ENCODE peak calls at places on chromosomes 11 and 22, in four cellular contexts. One of them, this sample, is unnamed.

GRCh38 chr11:94727766-94728165 is 40.4 kb upstream of the AMOTL1 start:
- DNase-seq in HL-60: no peak
- DNase-seq in K562: no peak
- DNase-seq in GM12878: no peak
- DNase-seq in this sample: no peak

GRCh38 chr11:108210441-108210840 is 12.0 kb downstream of the NPAT start:
- DNase-seq in HL-60: no peak
- DNase-seq in K562: no peak
- DNase-seq in GM12878: no peak
- DNase-seq in this sample: no peak

GRCh38 chr22:38335077-38335476 is 17.8 kb upstream of the CSNK1E start:
- DNase-seq in HL-60: no peak
- DNase-seq in K562: no peak
- DNase-seq in GM12878: no peak
- DNase-seq in this sample: no peak

GRCh38 chr11:112874959-112875358 is 86.3 kb upstream of the NCAM1 start:
- DNase-seq in HL-60: no peak
- DNase-seq in K562: no peak
- DNase-seq in GM12878: no peak
- DNase-seq in this sample: no peak

GRCh38 chr22:49308300-49308699 is 519.4 kb downstream of the BRD1 start:
- DNase-seq in HL-60: no peak
- DNase-seq in K562: no peak
- DNase-seq in GM12878: no peak
- DNase-seq in this sample: no peak

GRCh38 chr11:73729594-73730206 is 31.2 kb downstream of the RAB6A start:
- DNase-seq in HL-60: peak
- DNase-seq in K562: peak
- DNase-seq in GM12878: no peak
- DNase-seq in this sample: no peak

GRCh38 chr11:11422291-11423128 is 69.5 kb upstream of the CSNK2A3 start:
- DNase-seq in HL-60: no peak
- DNase-seq in K562: no peak
- DNase-seq in GM12878: no peak
- DNase-seq in this sample: no peak

GRCh38 chr11:116078101-116078561 is 573.9 kb upstream of the CADM1 start:
- DNase-seq in HL-60: no peak
- DNase-seq in K562: no peak
- DNase-seq in GM12878: no peak
- DNase-seq in this sample: no peak

GRCh38 chr22:42868751-42869251 is 11.7 kb upstream of the ARFGAP3 start:
- DNase-seq in HL-60: no peak
- DNase-seq in K562: no peak
- DNase-seq in GM12878: no peak
- DNase-seq in this sample: no peak

GRCh38 chr11:129286813-129287212 is 88.8 kb upstream of the BARX2 start:
- DNase-seq in HL-60: no peak
- DNase-seq in K562: no peak
- DNase-seq in GM12878: no peak
- DNase-seq in this sample: no peak

GRCh38 chr11:135033545-135033944 is 621.5 kb upstream of the B3GAT1 start:
- DNase-seq in HL-60: no peak
- DNase-seq in K562: no peak
- DNase-seq in GM12878: no peak
- DNase-seq in this sample: no peak

GRCh38 chr11:121814962-121815361 is 301.1 kb downstream of the BLID start:
- DNase-seq in HL-60: no peak
- DNase-seq in K562: no peak
- DNase-seq in GM12878: no peak
- DNase-seq in this sample: no peak

GRCh38 chr11:108647701-108648527 is 17.0 kb upstream of the DDX10 start:
- DNase-seq in HL-60: peak
- DNase-seq in K562: peak
- DNase-seq in GM12878: no peak
- DNase-seq in this sample: no peak

GRCh38 chr11:120810251-120810650 is 213.7 kb upstream of the TBCEL start:
- DNase-seq in HL-60: no peak
- DNase-seq in K562: no peak
- DNase-seq in GM12878: no peak
- DNase-seq in this sample: no peak

GRCh38 chr22:37201066-37201820 is 11.0 kb downstream of the SSTR3 start:
- DNase-seq in HL-60: no peak
- DNase-seq in K562: no peak
- DNase-seq in GM12878: no peak
- DNase-seq in this sample: no peak

GRCh38 chr11:125110996-125111340 is 458 bp downstream of the TMEM218 start:
- DNase-seq in HL-60: peak
- DNase-seq in K562: peak
- DNase-seq in GM12878: no peak
- DNase-seq in this sample: no peak

GRCh38 chr11:87301785-87302540 is 264.2 kb downstream of the TMEM135 start:
- DNase-seq in HL-60: no peak
- DNase-seq in K562: no peak
- DNase-seq in GM12878: no peak
- DNase-seq in this sample: no peak

GRCh38 chr22:33821290-33821689 is 99.0 kb downstream of the LARGE1 start:
- DNase-seq in HL-60: no peak
- DNase-seq in K562: no peak
- DNase-seq in GM12878: no peak
- DNase-seq in this sample: no peak

GRCh38 chr22:31133911-31134310 is 6.4 kb downstream of the PLA2G3 start:
- DNase-seq in HL-60: no peak
- DNase-seq in K562: no peak
- DNase-seq in GM12878: no peak
- DNase-seq in this sample: no peak

GRCh38 chr11:24697722-24698121 is 200.9 kb downstream of the LUZP2 start:
- DNase-seq in HL-60: no peak
- DNase-seq in K562: no peak
- DNase-seq in GM12878: no peak
- DNase-seq in this sample: no peak

GRCh38 chr11:64238076-64238475 is 2.8 kb upstream of the FKBP2 start:
- DNase-seq in HL-60: peak
- DNase-seq in K562: no peak
- DNase-seq in GM12878: no peak
- DNase-seq in this sample: no peak

GRCh38 chr22:29964777-29965176 is 81.8 kb downstream of the MTMR3 start:
- DNase-seq in HL-60: peak
- DNase-seq in K562: no peak
- DNase-seq in GM12878: no peak
- DNase-seq in this sample: no peak

GRCh38 chr11:128956401-128957203 is 13.9 kb upstream of the TP53AIP1 start:
- DNase-seq in HL-60: peak
- DNase-seq in K562: peak
- DNase-seq in GM12878: peak
- DNase-seq in this sample: no peak

GRCh38 chr22:23904855-23905254 is 10.7 kb downstream of the MIF start:
- DNase-seq in HL-60: peak
- DNase-seq in K562: no peak
- DNase-seq in GM12878: no peak
- DNase-seq in this sample: no peak

GRCh38 chr11:75733346-75734107 is 15.9 kb downstream of the MOGAT2 start:
- DNase-seq in HL-60: no peak
- DNase-seq in K562: no peak
- DNase-seq in GM12878: no peak
- DNase-seq in this sample: no peak

GRCh38 chr11:133403900-133404299 is 128.4 kb downstream of the OPCML start:
- DNase-seq in HL-60: no peak
- DNase-seq in K562: peak
- DNase-seq in GM12878: no peak
- DNase-seq in this sample: no peak

GRCh38 chr11:1049431-1049891 is 12.9 kb upstream of the MUC6 start:
- DNase-seq in HL-60: peak
- DNase-seq in K562: no peak
- DNase-seq in GM12878: no peak
- DNase-seq in this sample: no peak

GRCh38 chr22:47605441-47605840 is 843.0 kb downstream of the TBC1D22A start:
- DNase-seq in HL-60: no peak
- DNase-seq in K562: no peak
- DNase-seq in GM12878: no peak
- DNase-seq in this sample: no peak

GRCh38 chr11:11171285-11171684 is 181.8 kb downstream of the CSNK2A3 start:
- DNase-seq in HL-60: no peak
- DNase-seq in K562: no peak
- DNase-seq in GM12878: no peak
- DNase-seq in this sample: no peak

GRCh38 chr11:16223558-16223957 is 132.8 kb downstream of the SOX6 start:
- DNase-seq in HL-60: no peak
- DNase-seq in K562: no peak
- DNase-seq in GM12878: no peak
- DNase-seq in this sample: no peak

GRCh38 chr22:23385301-23386244 is 194.5 kb downstream of the IGLL1 start:
- DNase-seq in HL-60: peak
- DNase-seq in K562: peak
- DNase-seq in GM12878: peak
- DNase-seq in this sample: peak

GRCh38 chr11:68314886-68315580 is 2.6 kb downstream of the LRP5 start:
- DNase-seq in HL-60: no peak
- DNase-seq in K562: peak
- DNase-seq in GM12878: no peak
- DNase-seq in this sample: no peak
- TF ChIP-seq SPI1 in HL-60: no peak
- TF ChIP-seq SPI1 in K562: no peak
- TF ChIP-seq SPI1 in GM12878: no peak
- TF ChIP-seq SPI1 in this sample: no peak

DNA sequence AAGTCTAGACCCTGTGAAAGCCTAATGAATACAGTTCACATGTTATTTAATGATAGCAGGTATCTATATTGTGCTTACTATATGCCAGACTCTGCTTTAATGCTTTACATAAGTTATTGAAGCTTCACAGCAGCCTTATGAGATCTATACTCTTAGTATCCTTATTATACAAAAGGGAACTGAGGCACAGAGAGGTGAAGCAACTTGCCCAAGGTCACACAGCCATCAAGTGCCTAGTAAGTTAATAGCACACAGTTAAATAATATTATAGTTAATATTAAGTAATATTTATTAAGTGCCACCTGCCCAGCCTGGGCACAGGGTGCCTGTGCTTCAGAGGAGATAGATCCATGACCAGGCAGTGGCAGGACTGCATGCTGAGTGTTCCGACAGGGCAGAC is 78.1 kb downstream of the TP53I11 start:
- DNase-seq in HL-60: no peak
- DNase-seq in K562: no peak
- DNase-seq in GM12878: no peak
- DNase-seq in this sample: no peak
- TF ChIP-seq SPI1 in HL-60: no peak
- TF ChIP-seq SPI1 in K562: no peak
- TF ChIP-seq SPI1 in GM12878: no peak
- TF ChIP-seq SPI1 in this sample: no peak

GRCh38 chr11:17572791-17573460 is 25.9 kb downstream of the OTOG start:
- DNase-seq in HL-60: no peak
- DNase-seq in K562: no peak
- DNase-seq in GM12878: no peak
- DNase-seq in this sample: no peak
- TF ChIP-seq SPI1 in HL-60: no peak
- TF ChIP-seq SPI1 in K562: no peak
- TF ChIP-seq SPI1 in GM12878: no peak
- TF ChIP-seq SPI1 in this sample: no peak

GRCh38 chr11:12691473-12691872 is 17.3 kb downstream of the TEAD1 start:
- DNase-seq in HL-60: no peak
- DNase-seq in K562: no peak
- DNase-seq in GM12878: no peak
- DNase-seq in this sample: no peak
- TF ChIP-seq SPI1 in HL-60: no peak
- TF ChIP-seq SPI1 in K562: no peak
- TF ChIP-seq SPI1 in GM12878: no peak
- TF ChIP-seq SPI1 in this sample: no peak

This sample was measured in GM12891.